ENCODE peak calls at places on chromosomes 16 and 17, in five cellular contexts. One of them, this sample, is unnamed.
A peak's percentile ranks its signal among the peaks of the same experiment; 100 is the strongest.

GRCh38 chr17:82866521-82867214 is 26.8 kb upstream of the ZNF750 start:
- DNase-seq in mesendoderm: no peak
- DNase-seq in right cardiac atrium: peak; percentile 73
- DNase-seq in aorta: no peak
- DNase-seq in Peyer's patch: no peak
- DNase-seq in this sample: no peak

GRCh38 chr17:34797724-34798123 is 163.5 kb downstream of the CCT6B start:
- DNase-seq in mesendoderm: peak; percentile 91
- DNase-seq in right cardiac atrium: no peak
- DNase-seq in aorta: no peak
- DNase-seq in Peyer's patch: no peak
- DNase-seq in this sample: no peak

GRCh38 chr17:65434251-65434650 is 127.2 kb downstream of the AXIN2 start:
- DNase-seq in mesendoderm: no peak
- DNase-seq in right cardiac atrium: no peak
- DNase-seq in aorta: no peak
- DNase-seq in Peyer's patch: no peak
- DNase-seq in this sample: no peak

GRCh38 chr17:81667754-81668153 is 1.2 kb downstream of the CCDC137 start:
- DNase-seq in mesendoderm: peak; percentile 40
- DNase-seq in right cardiac atrium: peak; percentile 49
- DNase-seq in aorta: no peak
- DNase-seq in Peyer's patch: no peak
- DNase-seq in this sample: no peak

GRCh38 chr17:81115219-81115618 is 50.1 kb upstream of the PVALEF start:
- DNase-seq in mesendoderm: no peak
- DNase-seq in right cardiac atrium: no peak
- DNase-seq in aorta: no peak
- DNase-seq in Peyer's patch: no peak
- DNase-seq in this sample: no peak

GRCh38 chr16:683396-684066 is 603 bp downstream of the JMJD8 start:
- DNase-seq in mesendoderm: peak; percentile 43
- DNase-seq in right cardiac atrium: no peak
- DNase-seq in aorta: no peak
- DNase-seq in Peyer's patch: no peak
- DNase-seq in this sample: no peak

GRCh38 chr16:27906883-27907282 is 156.6 kb downstream of the GSG1L start:
- DNase-seq in mesendoderm: peak; percentile 8
- DNase-seq in right cardiac atrium: no peak
- DNase-seq in aorta: no peak
- DNase-seq in Peyer's patch: no peak
- DNase-seq in this sample: no peak

GRCh38 chr16:79182618-79183017 is 417.9 kb downstream of the MAF start:
- DNase-seq in mesendoderm: no peak
- DNase-seq in right cardiac atrium: no peak
- DNase-seq in aorta: no peak
- DNase-seq in Peyer's patch: no peak
- DNase-seq in this sample: no peak

GRCh38 chr17:81066072-81066471 is 31.1 kb downstream of the BAIAP2 start:
- DNase-seq in mesendoderm: no peak
- DNase-seq in right cardiac atrium: no peak
- DNase-seq in aorta: no peak
- DNase-seq in Peyer's patch: no peak
- DNase-seq in this sample: no peak

GRCh38 chr17:35345926-35346771 is 27.3 kb downstream of the SLFN11 start:
- DNase-seq in mesendoderm: peak; percentile 84
- DNase-seq in right cardiac atrium: peak; percentile 90
- DNase-seq in aorta: peak; percentile 89
- DNase-seq in Peyer's patch: peak; percentile 63
- DNase-seq in this sample: peak; percentile 84

GRCh38 chr17:34720760-34721159 is 141.4 kb downstream of the TMEM132E start:
- DNase-seq in mesendoderm: no peak
- DNase-seq in right cardiac atrium: no peak
- DNase-seq in aorta: no peak
- DNase-seq in Peyer's patch: no peak
- DNase-seq in this sample: no peak

GRCh38 chr17:32102172-32102571 is 40.1 kb upstream of the RHOT1 start:
- DNase-seq in mesendoderm: peak; percentile 16
- DNase-seq in right cardiac atrium: no peak
- DNase-seq in aorta: no peak
- DNase-seq in Peyer's patch: no peak
- DNase-seq in this sample: no peak

GRCh38 chr17:55444471-55445441 is 23.1 kb upstream of the MMD start:
- DNase-seq in mesendoderm: no peak
- DNase-seq in right cardiac atrium: no peak
- DNase-seq in aorta: no peak
- DNase-seq in Peyer's patch: no peak
- DNase-seq in this sample: no peak

GRCh38 chr16:83925957-83926725 is 26.9 kb upstream of the OSGIN1 start:
- DNase-seq in mesendoderm: no peak
- DNase-seq in right cardiac atrium: no peak
- DNase-seq in aorta: no peak
- DNase-seq in Peyer's patch: no peak
- DNase-seq in this sample: no peak

GRCh38 chr17:36195474-36196098 is 972 bp downstream of the CCL3L1 start:
- DNase-seq in mesendoderm: peak; percentile 77
- DNase-seq in right cardiac atrium: no peak
- DNase-seq in aorta: no peak
- DNase-seq in Peyer's patch: no peak
- DNase-seq in this sample: no peak

GRCh38 chr17:61409301-61410099 is 9.9 kb downstream of the TBX2 start:
- DNase-seq in mesendoderm: no peak
- DNase-seq in right cardiac atrium: peak; percentile 87
- DNase-seq in aorta: peak; percentile 75
- DNase-seq in Peyer's patch: no peak
- DNase-seq in this sample: peak; percentile 41

GRCh38 chr16:30787613-30788378 is 791 bp upstream of the ZNF629 start:
- DNase-seq in mesendoderm: peak; percentile 30
- DNase-seq in right cardiac atrium: peak; percentile 21
- DNase-seq in aorta: no peak
- DNase-seq in Peyer's patch: no peak
- DNase-seq in this sample: no peak

GRCh38 chr16:85859818-85860125 is 39.2 kb upstream of the IRF8 start:
- DNase-seq in mesendoderm: no peak
- DNase-seq in right cardiac atrium: no peak
- DNase-seq in aorta: no peak
- DNase-seq in Peyer's patch: no peak
- DNase-seq in this sample: no peak

GRCh38 chr17:77385750-77386501 is 245.2 kb downstream of the SEC14L1 start:
- DNase-seq in mesendoderm: no peak
- DNase-seq in right cardiac atrium: peak; percentile 86
- DNase-seq in aorta: peak; percentile 76
- DNase-seq in Peyer's patch: no peak
- DNase-seq in this sample: no peak

GRCh38 chr17:81294512-81295030 is 536 bp downstream of the SLC38A10 start:
- DNase-seq in mesendoderm: no peak
- DNase-seq in right cardiac atrium: peak; percentile 80
- DNase-seq in aorta: no peak
- DNase-seq in Peyer's patch: peak; percentile 34
- DNase-seq in this sample: no peak

GRCh38 chr17:57434361-57434760 is 178.0 kb downstream of the MSI2 start:
- DNase-seq in mesendoderm: no peak
- DNase-seq in right cardiac atrium: no peak
- DNase-seq in aorta: no peak
- DNase-seq in Peyer's patch: no peak
- DNase-seq in this sample: no peak

GRCh38 chr16:88781140-88782077 is 3.6 kb downstream of the PIEZO1 start:
- DNase-seq in mesendoderm: no peak
- DNase-seq in right cardiac atrium: peak; percentile 72
- DNase-seq in aorta: peak; percentile 77
- DNase-seq in Peyer's patch: peak; percentile 89
- DNase-seq in this sample: no peak

GRCh38 chr17:37759014-37759637 is 14.3 kb upstream of the HNF1B start:
- DNase-seq in mesendoderm: no peak
- DNase-seq in right cardiac atrium: no peak
- DNase-seq in aorta: no peak
- DNase-seq in Peyer's patch: no peak
- DNase-seq in this sample: no peak

GRCh38 chr16:6019490-6019991 is 921.9 kb upstream of the EEF2KMT start:
- DNase-seq in mesendoderm: peak; percentile 35
- DNase-seq in right cardiac atrium: peak; percentile 47
- DNase-seq in aorta: no peak
- DNase-seq in Peyer's patch: no peak
- DNase-seq in this sample: no peak

GRCh38 chr17:29567362-29568330 is 809 bp upstream of the ABHD15 start:
- DNase-seq in mesendoderm: peak; percentile 72
- DNase-seq in right cardiac atrium: peak; percentile 89
- DNase-seq in aorta: peak; percentile 81
- DNase-seq in Peyer's patch: peak; percentile 84
- DNase-seq in this sample: peak; percentile 86

DNA sequence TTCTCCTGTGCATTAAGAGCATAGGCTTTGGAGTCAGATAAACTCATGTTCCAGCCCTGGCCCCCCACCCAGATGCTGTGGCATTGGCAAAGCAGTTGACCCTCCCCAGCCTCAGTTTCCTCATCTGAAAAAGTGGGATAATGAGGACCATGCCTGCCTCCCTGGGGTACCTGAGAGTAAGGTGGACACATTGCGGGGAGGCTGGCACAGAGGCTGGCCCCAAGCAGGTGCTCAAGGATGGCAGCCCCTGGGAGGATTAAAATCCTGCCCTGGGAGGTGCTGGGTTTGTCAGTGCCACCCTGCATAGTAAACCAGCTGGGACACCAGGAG is 11.8 kb downstream of the ENPP7 start:
- DNase-seq in mesendoderm: no peak
- DNase-seq in right cardiac atrium: no peak
- DNase-seq in aorta: no peak
- DNase-seq in Peyer's patch: no peak
- DNase-seq in this sample: no peak
- H3K4me1 ChIP-seq in mesendoderm: no peaks in the 10 kb centered on the region
- H3K4me1 ChIP-seq in right cardiac atrium: no peaks in the 10 kb centered on the region
- H3K4me1 ChIP-seq in aorta: no peaks in the 10 kb centered on the region
- H3K4me1 ChIP-seq in Peyer's patch: peaks cover 17% of the 10 kb centered on the region
- H3K4me1 ChIP-seq in this sample: no peaks in the 10 kb centered on the region

GRCh38 chr17:47603830-47604229 is 45.9 kb upstream of the KPNB1 start:
- DNase-seq in mesendoderm: no peak
- DNase-seq in right cardiac atrium: no peak
- DNase-seq in aorta: no peak
- DNase-seq in Peyer's patch: no peak
- DNase-seq in this sample: no peak
- H3K27ac ChIP-seq in mesendoderm: no peak overlapping the region
- H3K27ac ChIP-seq in right cardiac atrium: no peak overlapping the region
- H3K27ac ChIP-seq in aorta: peak overlapping the region; percentile 63
- H3K27ac ChIP-seq in Peyer's patch: no peak overlapping the region
- H3K27ac ChIP-seq in this sample: peak overlapping the region; percentile 65

DNA sequence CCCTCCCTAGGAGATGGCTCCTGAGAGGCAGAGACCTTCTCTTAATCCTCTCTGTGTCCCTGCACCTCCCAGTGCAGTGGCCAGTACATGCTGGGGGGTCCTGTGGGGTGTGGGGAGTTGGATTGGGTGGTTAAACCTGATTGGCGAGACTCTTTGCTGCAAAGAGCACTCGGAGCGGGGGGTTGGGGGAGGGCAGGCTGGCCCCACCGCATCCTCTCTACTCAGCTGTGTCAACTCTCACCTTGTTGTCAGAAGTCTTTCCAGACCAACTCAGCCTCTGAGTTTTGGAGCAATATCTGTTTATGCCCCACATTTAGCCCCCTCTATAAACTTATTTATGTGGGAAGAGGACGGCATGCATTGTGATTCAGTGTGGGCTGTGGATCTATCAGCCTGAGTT is 40.0 kb downstream of the SMARCE1 start:
- DNase-seq in mesendoderm: no peak
- DNase-seq in right cardiac atrium: no peak
- DNase-seq in aorta: no peak
- DNase-seq in Peyer's patch: no peak
- DNase-seq in this sample: no peak
- H3K4me1 ChIP-seq in mesendoderm: no peaks in the 10 kb centered on the region
- H3K4me1 ChIP-seq in right cardiac atrium: no peaks in the 10 kb centered on the region
- H3K4me1 ChIP-seq in aorta: no peaks in the 10 kb centered on the region
- H3K4me1 ChIP-seq in Peyer's patch: no peaks in the 10 kb centered on the region
- H3K4me1 ChIP-seq in this sample: no peaks in the 10 kb centered on the region

DNA sequence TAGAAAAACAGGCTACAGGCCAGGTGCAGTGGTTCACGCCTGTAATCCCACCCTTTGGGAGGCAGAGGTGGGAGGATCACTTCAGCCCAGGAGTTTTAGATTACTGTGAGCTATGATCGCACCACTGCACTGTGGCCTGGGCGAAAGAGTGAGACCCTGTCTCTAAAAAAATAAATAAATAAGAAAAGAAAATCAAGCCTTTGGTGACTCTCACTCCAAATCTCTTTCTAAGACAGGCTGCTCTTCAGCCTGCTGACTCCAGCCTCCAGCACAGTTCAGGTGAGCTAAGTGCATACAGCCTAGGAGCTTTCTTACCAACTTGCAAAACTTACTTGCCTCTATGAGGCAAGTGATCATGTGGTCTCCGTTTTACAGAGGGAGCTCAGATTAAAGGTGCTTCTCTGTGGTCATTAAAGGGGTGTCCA is 1.1 kb downstream of the ABCC3 start:
- DNase-seq in mesendoderm: no peak
- DNase-seq in right cardiac atrium: no peak
- DNase-seq in aorta: no peak
- DNase-seq in Peyer's patch: no peak
- DNase-seq in this sample: no peak
- H3K27ac ChIP-seq in mesendoderm: no peak overlapping the region
- H3K27ac ChIP-seq in right cardiac atrium: no peak overlapping the region
- H3K27ac ChIP-seq in aorta: no peak overlapping the region
- H3K27ac ChIP-seq in Peyer's patch: no peak overlapping the region
- H3K27ac ChIP-seq in this sample: peak overlapping the region; percentile 53

DNA sequence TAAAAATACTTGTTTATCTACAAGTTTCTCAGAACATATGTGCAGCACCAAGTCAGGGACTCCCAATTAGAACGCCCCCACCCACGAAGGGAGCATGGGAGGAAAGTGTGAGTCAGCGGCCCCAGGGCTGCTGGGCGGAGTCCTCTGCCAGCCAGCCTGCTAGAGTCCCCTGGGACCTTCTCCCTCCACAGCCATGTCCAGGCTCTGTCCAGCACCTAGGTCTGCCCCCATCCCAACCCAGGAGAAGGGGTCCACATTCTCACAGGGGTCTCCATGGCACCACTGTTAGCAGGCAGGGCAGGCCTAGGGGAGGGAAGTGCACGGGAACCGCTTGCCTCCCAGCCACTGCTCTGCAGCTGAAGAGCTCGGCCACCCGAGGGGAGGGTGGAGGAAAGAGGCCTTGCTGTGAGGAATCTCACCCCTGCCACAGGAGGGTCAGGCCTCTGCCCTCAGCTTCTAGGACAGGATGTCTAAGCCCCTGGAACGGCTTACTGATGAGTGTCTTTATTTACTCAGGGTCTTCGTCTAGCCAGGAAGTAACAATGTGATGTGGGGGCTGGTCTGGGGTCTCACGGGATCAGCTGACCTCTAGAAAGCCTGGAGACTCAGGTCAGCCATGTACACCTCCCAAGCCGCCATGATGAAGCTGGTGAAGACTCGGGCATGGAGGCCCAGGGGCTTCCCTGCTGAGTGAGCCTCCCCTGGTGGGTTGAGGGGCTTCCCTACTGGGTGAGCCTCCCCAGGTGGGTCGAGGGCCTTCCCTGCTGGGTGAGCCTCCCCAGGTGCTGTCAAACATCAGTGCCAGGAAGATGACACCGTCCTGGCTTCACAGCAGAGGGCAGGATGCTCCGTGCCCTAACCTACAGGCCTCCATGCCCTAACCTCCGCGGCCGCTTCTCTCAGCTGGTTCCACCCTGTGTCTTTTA is 190.3 kb downstream of the RBFOX3 start:
- DNase-seq in mesendoderm: peak; percentile 25
- DNase-seq in right cardiac atrium: no peak
- DNase-seq in aorta: no peak
- DNase-seq in Peyer's patch: no peak
- DNase-seq in this sample: no peak
- H3K4me1 ChIP-seq in mesendoderm: no peaks in the 10 kb centered on the region
- H3K4me1 ChIP-seq in right cardiac atrium: no peaks in the 10 kb centered on the region
- H3K4me1 ChIP-seq in aorta: no peaks in the 10 kb centered on the region
- H3K4me1 ChIP-seq in Peyer's patch: no peaks in the 10 kb centered on the region
- H3K4me1 ChIP-seq in this sample: peaks cover 8% of the 10 kb centered on the region